ENCODE peak calls at places on chromosomes 6 and 20, in four cellular contexts. O is body of pancreas, B is right atrium auricular region, Z is left lung. E is an unnamed sample.

GRCh38 chr6:129029778-129030177 is 146.8 kb downstream of the LAMA2 start:
- DNase-seq in B (no peak), Z (no peak), O (no peak), E (no peak)

GRCh38 chr6:118548136-118548535 is at the start of gene PLN:
- DNase-seq in Z (no peak), B (no peak), O (no peak), E (no peak)

GRCh38 chr20:50036703-50037102 is 53.9 kb downstream of the SNAI1 start:
- DNase-seq in Z (no peak), B (no peak), O (no peak), E (no peak)

GRCh38 chr6:36351152-36351571 is 14.5 kb upstream of the BNIP5 start:
- DNase-seq in Z (no peak), O (no peak), B (peak; percentile 62), E (no peak)

GRCh38 chr6:119844385-119844784 is 494.8 kb upstream of the MAN1A1 start:
- DNase-seq in Z (no peak), B (no peak), O (no peak), E (no peak)

GRCh38 chr20:11553603-11554002 is 364.1 kb upstream of the BTBD3 start:
- DNase-seq in Z (no peak), O (no peak), B (no peak), E (no peak)

GRCh38 chr20:31849306-31849930 is 4.0 kb upstream of the FOXS1 start:
- DNase-seq in Z (no peak), O (peak; percentile 89), B (no peak), E (no peak)

GRCh38 chr6:62323818-62324217 is 37.8 kb upstream of the KHDRBS2 start:
- DNase-seq in Z (no peak), B (no peak), O (no peak), E (no peak)

GRCh38 chr6:44202332-44202971 is 14.3 kb upstream of the MYMX start:
- DNase-seq in O (no peak), Z (no peak), B (no peak), E (no peak)

GRCh38 chr6:94862116-94862515 is 715.2 kb upstream of the MANEA start:
- DNase-seq in O (no peak), Z (no peak), B (no peak), E (no peak)

GRCh38 chr20:37775200-37775599 is 81.4 kb downstream of the CTNNBL1 start:
- DNase-seq in B (no peak), O (no peak), Z (no peak), E (no peak)

GRCh38 chr6:91816335-91816734 is 1229.5 kb upstream of the MAP3K7 start:
- DNase-seq in B (no peak), O (no peak), Z (no peak), E (no peak)

GRCh38 chr6:22367331-22367730 is 70.5 kb upstream of the PRL start:
- DNase-seq in O (no peak), B (no peak), Z (no peak), E (no peak)

GRCh38 chr6:144912474-144912873 is 627.3 kb downstream of the UTRN start:
- DNase-seq in O (no peak), Z (no peak), B (no peak), E (no peak)

GRCh38 chr6:69791065-69791471 is 5.7 kb downstream of the LMBRD1 start:
- DNase-seq in B (no peak), O (peak; percentile 10), Z (no peak), E (no peak)

GRCh38 chr20:25247100-25247665 is 702 bp upstream of the PYGB start:
- DNase-seq in B (peak; percentile 81), Z (peak; percentile 71), O (peak; percentile 84), E (peak; percentile 78)

GRCh38 chr6:18245642-18246041 is 18.7 kb downstream of the DEK start:
- DNase-seq in Z (no peak), O (no peak), B (no peak), E (no peak)

GRCh38 chr6:70310063-70310694 is 7.3 kb upstream of the COL9A1 start:
- DNase-seq in B (no peak), O (no peak), Z (no peak), E (no peak)

GRCh38 chr6:120826253-120826652 is 508.0 kb downstream of the TBC1D32 start:
- DNase-seq in Z (no peak), O (peak; percentile 78), B (no peak), E (no peak)

GRCh38 chr6:11538049-11538798 is 675 bp downstream of the TMEM170B start:
- DNase-seq in B (no peak), O (peak; percentile 52), Z (peak; percentile 51), E (no peak)

GRCh38 chr6:38110407-38111025 is 291.0 kb downstream of the ZFAND3 start:
- DNase-seq in B (no peak), Z (no peak), O (no peak), E (no peak)

GRCh38 chr6:32885698-32886286 is 31.8 kb downstream of the PSMB9 start:
- DNase-seq in Z (no peak), O (no peak), B (no peak), E (no peak)

GRCh38 chr20:57123139-57123903 is 143.1 kb downstream of the BMP7 start:
- DNase-seq in B (no peak), O (no peak), Z (no peak), E (no peak)

GRCh38 chr20:34579191-34579661 is 20.7 kb downstream of the MAP1LC3A start:
- DNase-seq in Z (no peak), B (no peak), O (peak; percentile 29), E (peak; percentile 78)

GRCh38 chr20:64049887-64050260 is 435 bp upstream of the SOX18 start:
- DNase-seq in B (no peak), Z (no peak), O (no peak), E (no peak)

GRCh38 chr6:18055714-18056382 is 66.6 kb downstream of the NHLRC1 start:
- DNase-seq in Z (no peak), O (no peak), B (no peak), E (no peak)

GRCh38 chr6:125310994-125311649 is 9.4 kb upstream of the HDDC2 start:
- DNase-seq in B (no peak), O (peak; percentile 34), Z (no peak), E (no peak)

GRCh38 chr6:89597988-89598387 is 40.6 kb downstream of the LYRM2 start:
- DNase-seq in O (peak; percentile 12), Z (no peak), B (no peak), E (no peak)

GRCh38 chr6:40165036-40165709 is 230.9 kb upstream of the MOCS1 start:
- DNase-seq in Z (no peak), B (no peak), O (peak; percentile 68), E (no peak)

GRCh38 chr20:31707258-31707615 is 15.4 kb downstream of the BCL2L1 start:
- DNase-seq in B (no peak), Z (no peak), O (no peak), E (no peak)

DNA sequence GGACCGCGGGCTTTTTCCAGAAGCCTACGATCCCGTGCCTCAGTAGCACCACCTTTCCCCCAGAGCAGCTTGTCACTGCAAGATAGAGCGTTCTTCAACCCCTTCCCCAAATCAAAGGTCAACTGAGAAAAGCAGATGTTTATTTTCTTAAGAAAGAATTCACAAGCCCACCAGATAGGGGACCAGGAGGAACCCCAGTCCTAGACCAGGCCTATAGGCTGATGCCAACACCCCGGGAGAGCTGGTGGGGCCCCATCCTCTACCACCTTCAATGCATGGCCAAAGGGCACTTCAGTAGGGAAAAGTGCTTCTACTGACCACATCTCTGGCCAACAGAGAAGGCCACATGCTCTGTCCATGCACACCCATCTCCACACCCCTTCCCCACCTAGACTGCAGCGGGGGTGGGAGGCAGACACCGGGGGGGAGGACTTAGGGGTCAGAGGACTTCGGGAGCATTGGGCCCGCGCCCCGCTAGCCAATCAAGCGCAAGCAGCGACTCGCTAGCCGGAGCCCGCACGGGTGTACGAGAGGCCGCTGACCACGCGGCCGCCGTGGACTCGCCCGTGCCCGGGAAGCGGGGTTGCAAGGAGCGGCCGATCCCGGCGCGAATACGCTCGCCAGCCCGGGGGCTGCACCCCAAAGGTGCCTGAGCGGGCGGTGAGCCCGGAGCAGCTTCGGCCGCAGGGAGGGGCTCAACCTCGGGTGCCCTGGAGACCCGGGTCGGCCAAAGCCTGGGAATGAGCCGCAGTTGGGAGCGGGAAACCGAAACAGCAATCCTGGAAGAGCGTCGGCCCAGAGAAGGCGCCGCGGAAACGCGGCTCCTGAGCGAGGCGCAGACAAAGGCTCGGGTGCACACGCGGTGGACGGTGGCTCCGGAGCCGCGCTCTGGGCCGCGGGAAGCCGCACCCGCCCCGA is 2.8 kb downstream of the PDE10A start:
- DNase-seq in B (no peak), O (no peak), Z (no peak), E (no peak)
- H3K4me3 ChIP-seq in B (peak overlapping the region; percentile 43), O (peak overlapping the region; percentile 16), Z (peak overlapping the region; percentile 28), E (peak overlapping the region; percentile 66)

DNA sequence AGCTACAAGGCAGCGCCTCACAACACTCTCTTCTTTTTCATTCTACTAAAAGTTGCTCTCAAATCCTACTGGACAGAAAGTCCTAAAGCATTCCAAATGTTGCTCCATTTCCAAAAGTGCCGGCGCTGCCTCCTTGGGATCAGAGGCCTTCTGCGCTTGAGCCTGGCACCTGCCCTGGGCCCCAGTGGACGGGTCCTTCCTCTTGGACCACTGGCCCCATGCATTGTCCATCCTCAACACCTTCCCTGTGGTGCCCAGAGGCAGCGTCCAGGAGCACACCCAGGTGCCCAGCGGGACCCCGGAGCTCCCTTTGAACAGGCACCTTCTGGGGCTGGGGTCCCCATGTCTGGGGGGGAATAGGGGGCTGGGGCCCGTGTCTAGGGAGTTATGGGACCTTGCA is 205.2 kb downstream of the ERMARD start:
- DNase-seq in O (peak; percentile 2), Z (no peak), B (peak; percentile 18), E (no peak)
- H3K27ac ChIP-seq in O (no peak overlapping the region), Z (no peak overlapping the region), B (no peak overlapping the region), E (no peak overlapping the region)

GRCh38 chr6:23531666-23532065 is 594.3 kb upstream of the NRSN1 start:
- DNase-seq in B (no peak), Z (no peak), O (no peak), E (no peak)
- H3K4me3 ChIP-seq in B (no peak overlapping the region), Z (no peak overlapping the region), O (no peak overlapping the region), E (no peak overlapping the region)

GRCh38 chr6:47168176-47168575 is 126.0 kb upstream of the ADGRF1 start:
- DNase-seq in Z (peak; percentile 57), O (no peak), B (peak; percentile 76), E (peak; percentile 68)
- H3K27ac ChIP-seq in Z (no peak overlapping the region), O (no peak overlapping the region), B (peak overlapping the region; percentile 6), E (no peak overlapping the region)

DNA sequence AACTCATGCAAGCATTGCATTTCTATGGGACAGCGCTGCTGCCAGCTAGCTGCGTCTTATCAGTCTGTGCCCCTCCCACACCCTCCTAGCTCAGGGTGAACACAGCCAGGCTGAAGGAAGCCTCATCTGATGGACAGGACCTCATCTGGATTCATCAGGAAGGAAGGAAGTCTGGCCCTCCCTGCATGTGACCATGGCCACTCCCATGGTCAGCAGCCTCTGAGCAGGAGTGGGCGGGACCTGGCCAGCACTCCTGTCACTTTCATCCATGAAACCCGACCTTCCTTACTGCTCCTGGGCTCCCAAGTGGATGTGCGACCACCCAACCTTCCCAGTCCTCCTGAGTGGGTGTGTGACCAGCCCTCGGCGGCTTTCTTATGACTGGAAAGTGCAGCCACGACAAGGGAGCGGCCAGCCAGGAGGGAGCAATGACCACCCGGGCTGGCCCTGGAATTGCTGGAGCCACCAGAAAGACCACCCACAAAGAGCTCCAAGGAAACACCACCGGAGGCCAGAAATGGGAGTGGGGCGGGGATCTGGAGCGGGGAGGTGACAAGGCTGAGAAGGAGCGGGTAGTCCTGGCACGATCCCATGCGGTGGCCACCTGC is 241.1 kb downstream of the TTLL2 start:
- DNase-seq in O (peak; percentile 50), B (peak; percentile 68), Z (no peak), E (no peak)
- H3K4me3 ChIP-seq in O (no peak overlapping the region), B (no peak overlapping the region), Z (no peak overlapping the region), E (no peak overlapping the region)

GRCh38 chr6:51152594-51152993 is 333.9 kb downstream of the TFAP2B start:
- DNase-seq in O (no peak), B (no peak), Z (no peak), E (no peak)
- H3K27ac ChIP-seq in O (no peak overlapping the region), B (no peak overlapping the region), Z (no peak overlapping the region), E (no peak overlapping the region)

E was measured in dorsolateral prefrontal cortex.